ENCODE peak calls at places on chromosomes 13 and 19, in ten cellular contexts. One of them, this sample, is unnamed.
A peak's percentile ranks its signal among the peaks of the same experiment; 100 is the strongest.

GRCh38 chr13:28355046-28355821 is 139.7 kb downstream of the FLT1 start:
- DNase-seq in GM20000: no peak
- DNase-seq in choroid plexus epithelial cell: no peak
- DNase-seq in spleen: no peak
- DNase-seq in AG04450: no peak
- DNase-seq in ACHN: no peak
- DNase-seq in NCI-H1436: no peak
- DNase-seq in HuH-7.5: no peak
- DNase-seq in NCI-H1417: no peak
- DNase-seq in natural killer cell: no peak
- DNase-seq in this sample: no peak

GRCh38 chr13:102962430-102962829 is 103.8 kb downstream of the SLC10A2 start:
- DNase-seq in ACHN: no peak
- DNase-seq in NCI-H1436: no peak
- DNase-seq in GM20000: no peak
- DNase-seq in HuH-7.5: no peak
- DNase-seq in natural killer cell: no peak
- DNase-seq in AG04450: no peak
- DNase-seq in spleen: no peak
- DNase-seq in NCI-H1417: no peak
- DNase-seq in choroid plexus epithelial cell: no peak
- DNase-seq in this sample: no peak

GRCh38 chr13:112870737-112871287 is 98.2 kb upstream of the MCF2L start:
- DNase-seq in spleen: peak; percentile 72
- DNase-seq in HuH-7.5: no peak
- DNase-seq in AG04450: no peak
- DNase-seq in NCI-H1417: no peak
- DNase-seq in NCI-H1436: no peak
- DNase-seq in GM20000: no peak
- DNase-seq in natural killer cell: no peak
- DNase-seq in ACHN: no peak
- DNase-seq in choroid plexus epithelial cell: no peak
- DNase-seq in this sample: no peak

GRCh38 chr19:4533835-4534424 is 1.1 kb downstream of the PLIN5 start:
- DNase-seq in GM20000: no peak
- DNase-seq in NCI-H1417: no peak
- DNase-seq in AG04450: no peak
- DNase-seq in NCI-H1436: no peak
- DNase-seq in natural killer cell: no peak
- DNase-seq in HuH-7.5: no peak
- DNase-seq in choroid plexus epithelial cell: no peak
- DNase-seq in ACHN: no peak
- DNase-seq in spleen: no peak
- DNase-seq in this sample: no peak

GRCh38 chr19:14342809-14343208 is 38.4 kb upstream of the ADGRE5 start:
- DNase-seq in spleen: no peak
- DNase-seq in HuH-7.5: no peak
- DNase-seq in natural killer cell: no peak
- DNase-seq in ACHN: no peak
- DNase-seq in choroid plexus epithelial cell: no peak
- DNase-seq in NCI-H1436: no peak
- DNase-seq in NCI-H1417: no peak
- DNase-seq in GM20000: no peak
- DNase-seq in AG04450: no peak
- DNase-seq in this sample: no peak

GRCh38 chr13:73576291-73576690 is 517.5 kb downstream of the KLF5 start:
- DNase-seq in ACHN: no peak
- DNase-seq in choroid plexus epithelial cell: no peak
- DNase-seq in spleen: no peak
- DNase-seq in NCI-H1436: no peak
- DNase-seq in AG04450: no peak
- DNase-seq in NCI-H1417: no peak
- DNase-seq in HuH-7.5: no peak
- DNase-seq in natural killer cell: no peak
- DNase-seq in GM20000: no peak
- DNase-seq in this sample: no peak

GRCh38 chr13:29227560-29227959 is 367.9 kb downstream of the SLC7A1 start:
- DNase-seq in GM20000: no peak
- DNase-seq in natural killer cell: no peak
- DNase-seq in spleen: no peak
- DNase-seq in HuH-7.5: no peak
- DNase-seq in NCI-H1417: no peak
- DNase-seq in ACHN: no peak
- DNase-seq in choroid plexus epithelial cell: peak; percentile 24
- DNase-seq in NCI-H1436: no peak
- DNase-seq in AG04450: no peak
- DNase-seq in this sample: no peak

GRCh38 chr13:97971519-97971918 is 18.0 kb downstream of the IPO5 start:
- DNase-seq in HuH-7.5: no peak
- DNase-seq in NCI-H1436: no peak
- DNase-seq in NCI-H1417: no peak
- DNase-seq in GM20000: no peak
- DNase-seq in natural killer cell: no peak
- DNase-seq in ACHN: no peak
- DNase-seq in AG04450: no peak
- DNase-seq in spleen: no peak
- DNase-seq in choroid plexus epithelial cell: no peak
- DNase-seq in this sample: no peak

GRCh38 chr19:44847144-44848035 is 1.3 kb downstream of the NECTIN2 start:
- DNase-seq in HuH-7.5: peak; percentile 56
- DNase-seq in GM20000: no peak
- DNase-seq in AG04450: no peak
- DNase-seq in NCI-H1417: peak; percentile 71
- DNase-seq in natural killer cell: no peak
- DNase-seq in ACHN: peak; percentile 72
- DNase-seq in spleen: peak; percentile 85
- DNase-seq in choroid plexus epithelial cell: peak; percentile 69
- DNase-seq in NCI-H1436: no peak
- DNase-seq in this sample: no peak

GRCh38 chr13:23354520-23354919 is 79.0 kb downstream of the SACS start:
- DNase-seq in ACHN: no peak
- DNase-seq in spleen: no peak
- DNase-seq in AG04450: no peak
- DNase-seq in HuH-7.5: no peak
- DNase-seq in natural killer cell: no peak
- DNase-seq in NCI-H1417: peak; percentile 28
- DNase-seq in GM20000: no peak
- DNase-seq in choroid plexus epithelial cell: no peak
- DNase-seq in NCI-H1436: no peak
- DNase-seq in this sample: no peak

GRCh38 chr19:5605362-5605761 is 17.2 kb downstream of the SAFB2 start:
- DNase-seq in choroid plexus epithelial cell: no peak
- DNase-seq in HuH-7.5: no peak
- DNase-seq in NCI-H1417: no peak
- DNase-seq in NCI-H1436: no peak
- DNase-seq in natural killer cell: no peak
- DNase-seq in GM20000: no peak
- DNase-seq in AG04450: no peak
- DNase-seq in ACHN: no peak
- DNase-seq in spleen: peak; percentile 16
- DNase-seq in this sample: no peak

GRCh38 chr19:16769385-16769784 is 49.7 kb downstream of the NWD1 start:
- DNase-seq in HuH-7.5: no peak
- DNase-seq in spleen: no peak
- DNase-seq in choroid plexus epithelial cell: no peak
- DNase-seq in NCI-H1417: no peak
- DNase-seq in NCI-H1436: no peak
- DNase-seq in ACHN: no peak
- DNase-seq in natural killer cell: no peak
- DNase-seq in GM20000: no peak
- DNase-seq in AG04450: no peak
- DNase-seq in this sample: no peak

GRCh38 chr13:105196052-105196451 is 1339.4 kb downstream of the EFNB2 start:
- DNase-seq in ACHN: no peak
- DNase-seq in HuH-7.5: no peak
- DNase-seq in NCI-H1417: peak; percentile 25
- DNase-seq in choroid plexus epithelial cell: peak; percentile 74
- DNase-seq in AG04450: no peak
- DNase-seq in natural killer cell: no peak
- DNase-seq in NCI-H1436: no peak
- DNase-seq in GM20000: no peak
- DNase-seq in spleen: no peak
- DNase-seq in this sample: no peak

GRCh38 chr13:114154476-114154875 is 22.1 kb upstream of the RASA3 start:
- DNase-seq in natural killer cell: no peak
- DNase-seq in GM20000: peak; percentile 35
- DNase-seq in NCI-H1436: no peak
- DNase-seq in spleen: no peak
- DNase-seq in ACHN: no peak
- DNase-seq in HuH-7.5: no peak
- DNase-seq in NCI-H1417: no peak
- DNase-seq in AG04450: no peak
- DNase-seq in choroid plexus epithelial cell: no peak
- DNase-seq in this sample: no peak

GRCh38 chr19:47730521-47730889 is 14.8 kb upstream of the NOP53 start:
- DNase-seq in NCI-H1436: no peak
- DNase-seq in GM20000: no peak
- DNase-seq in NCI-H1417: no peak
- DNase-seq in choroid plexus epithelial cell: no peak
- DNase-seq in AG04450: no peak
- DNase-seq in HuH-7.5: no peak
- DNase-seq in ACHN: no peak
- DNase-seq in spleen: no peak
- DNase-seq in natural killer cell: no peak
- DNase-seq in this sample: no peak

GRCh38 chr13:52749446-52749845 is 9.8 kb upstream of the CNMD start:
- DNase-seq in GM20000: no peak
- DNase-seq in NCI-H1436: no peak
- DNase-seq in NCI-H1417: peak; percentile 95
- DNase-seq in AG04450: no peak
- DNase-seq in ACHN: no peak
- DNase-seq in choroid plexus epithelial cell: no peak
- DNase-seq in HuH-7.5: no peak
- DNase-seq in natural killer cell: no peak
- DNase-seq in spleen: no peak
- DNase-seq in this sample: no peak

GRCh38 chr13:43071824-43072223 is 48.4 kb downstream of the DNAJC15 start:
- DNase-seq in choroid plexus epithelial cell: no peak
- DNase-seq in spleen: no peak
- DNase-seq in ACHN: no peak
- DNase-seq in natural killer cell: no peak
- DNase-seq in GM20000: no peak
- DNase-seq in AG04450: no peak
- DNase-seq in HuH-7.5: no peak
- DNase-seq in NCI-H1417: no peak
- DNase-seq in NCI-H1436: no peak
- DNase-seq in this sample: no peak

GRCh38 chr19:53158119-53158656 is 665 bp downstream of the ZNF347 start:
- DNase-seq in choroid plexus epithelial cell: peak; percentile 27
- DNase-seq in GM20000: peak; percentile 32
- DNase-seq in NCI-H1436: peak; percentile 27
- DNase-seq in AG04450: no peak
- DNase-seq in NCI-H1417: peak; percentile 67
- DNase-seq in spleen: peak; percentile 84
- DNase-seq in HuH-7.5: no peak
- DNase-seq in ACHN: no peak
- DNase-seq in natural killer cell: peak; percentile 25
- DNase-seq in this sample: no peak

GRCh38 chr13:48892311-48892710 is 83.4 kb upstream of the FNDC3A start:
- DNase-seq in NCI-H1417: no peak
- DNase-seq in NCI-H1436: no peak
- DNase-seq in spleen: no peak
- DNase-seq in choroid plexus epithelial cell: peak; percentile 92
- DNase-seq in natural killer cell: no peak
- DNase-seq in HuH-7.5: no peak
- DNase-seq in ACHN: peak; percentile 19
- DNase-seq in GM20000: peak; percentile 11
- DNase-seq in AG04450: peak; percentile 29
- DNase-seq in this sample: peak; percentile 15

GRCh38 chr19:51726049-51726448 is 2.3 kb upstream of the HAS1 start:
- DNase-seq in choroid plexus epithelial cell: peak; percentile 98
- DNase-seq in ACHN: no peak
- DNase-seq in NCI-H1436: no peak
- DNase-seq in GM20000: no peak
- DNase-seq in HuH-7.5: no peak
- DNase-seq in spleen: no peak
- DNase-seq in natural killer cell: no peak
- DNase-seq in NCI-H1417: no peak
- DNase-seq in AG04450: no peak
- DNase-seq in this sample: no peak

GRCh38 chr13:73870970-73871935 is 263.0 kb downstream of the KLF12 start:
- DNase-seq in AG04450: peak; percentile 79
- DNase-seq in natural killer cell: no peak
- DNase-seq in NCI-H1417: no peak
- DNase-seq in choroid plexus epithelial cell: peak; percentile 97
- DNase-seq in spleen: no peak
- DNase-seq in GM20000: no peak
- DNase-seq in HuH-7.5: no peak
- DNase-seq in ACHN: no peak
- DNase-seq in NCI-H1436: no peak
- DNase-seq in this sample: no peak

GRCh38 chr13:85405316-85405897 is 393.8 kb downstream of the SLITRK6 start:
- DNase-seq in spleen: no peak
- DNase-seq in choroid plexus epithelial cell: no peak
- DNase-seq in HuH-7.5: no peak
- DNase-seq in NCI-H1436: no peak
- DNase-seq in natural killer cell: no peak
- DNase-seq in NCI-H1417: no peak
- DNase-seq in ACHN: no peak
- DNase-seq in AG04450: no peak
- DNase-seq in GM20000: no peak
- DNase-seq in this sample: no peak

GRCh38 chr13:79287994-79288795 is 117.9 kb downstream of the RBM26 start:
- DNase-seq in NCI-H1417: no peak
- DNase-seq in choroid plexus epithelial cell: no peak
- DNase-seq in spleen: no peak
- DNase-seq in ACHN: no peak
- DNase-seq in natural killer cell: no peak
- DNase-seq in HuH-7.5: no peak
- DNase-seq in AG04450: no peak
- DNase-seq in NCI-H1436: no peak
- DNase-seq in GM20000: no peak
- DNase-seq in this sample: no peak

GRCh38 chr19:43901395-43902390 is 33.4 kb downstream of the ZNF45 start:
- DNase-seq in natural killer cell: peak; percentile 57
- DNase-seq in HuH-7.5: peak; percentile 75
- DNase-seq in NCI-H1436: peak; percentile 39
- DNase-seq in AG04450: peak; percentile 66
- DNase-seq in ACHN: no peak
- DNase-seq in NCI-H1417: peak; percentile 70
- DNase-seq in spleen: peak; percentile 88
- DNase-seq in choroid plexus epithelial cell: peak; percentile 91
- DNase-seq in GM20000: peak; percentile 81
- DNase-seq in this sample: peak; percentile 19

GRCh38 chr19:50837300-50837699 is 3.9 kb upstream of the KLK15 start:
- DNase-seq in spleen: peak; percentile 41
- DNase-seq in NCI-H1436: peak; percentile 51
- DNase-seq in HuH-7.5: no peak
- DNase-seq in AG04450: no peak
- DNase-seq in NCI-H1417: no peak
- DNase-seq in GM20000: no peak
- DNase-seq in choroid plexus epithelial cell: no peak
- DNase-seq in natural killer cell: no peak
- DNase-seq in ACHN: no peak
- DNase-seq in this sample: no peak

GRCh38 chr19:17522988-17523872 is 11.8 kb downstream of the PGLS start:
- DNase-seq in HuH-7.5: no peak
- DNase-seq in ACHN: no peak
- DNase-seq in NCI-H1417: no peak
- DNase-seq in natural killer cell: peak; percentile 34
- DNase-seq in choroid plexus epithelial cell: peak; percentile 36
- DNase-seq in AG04450: no peak
- DNase-seq in GM20000: peak; percentile 90
- DNase-seq in spleen: peak; percentile 97
- DNase-seq in NCI-H1436: no peak
- DNase-seq in this sample: no peak

GRCh38 chr19:1651548-1652394 is 644 bp downstream of the TCF3 start:
- DNase-seq in choroid plexus epithelial cell: peak; percentile 39
- DNase-seq in spleen: peak; percentile 89
- DNase-seq in natural killer cell: peak; percentile 54
- DNase-seq in AG04450: no peak
- DNase-seq in ACHN: peak; percentile 32
- DNase-seq in NCI-H1417: peak; percentile 72
- DNase-seq in HuH-7.5: peak; percentile 83
- DNase-seq in GM20000: no peak
- DNase-seq in NCI-H1436: no peak
- DNase-seq in this sample: no peak

GRCh38 chr13:102236830-102237621 is 164.8 kb downstream of the FGF14 start:
- DNase-seq in HuH-7.5: no peak
- DNase-seq in GM20000: no peak
- DNase-seq in NCI-H1436: no peak
- DNase-seq in spleen: no peak
- DNase-seq in AG04450: no peak
- DNase-seq in NCI-H1417: no peak
- DNase-seq in choroid plexus epithelial cell: no peak
- DNase-seq in ACHN: no peak
- DNase-seq in natural killer cell: no peak
- DNase-seq in this sample: no peak

This sample was measured in 8988T.